ENCODE peak calls at places on chromosomes 5 and 9, in five cellular contexts. O, Z, U, S and G are unnamed samples.

GRCh38 chr5:176186107-176186506 is 52.1 kb upstream of the SIMC1 start:
- DNase-seq in O (no peak), Z (no peak), S (no peak), U (no peak), G (no peak)

GRCh38 chr9:133210202-133210532 is 1.1 kb upstream of the OBP2B start:
- DNase-seq in Z (no peak), U (no peak), O (no peak), S (no peak), G (no peak)

GRCh38 chr5:30387974-30388632 is 805.4 kb upstream of the CDH6 start:
- DNase-seq in O (no peak), Z (no peak), U (no peak), S (no peak), G (no peak)

GRCh38 chr5:159240301-159240870 is 22.7 kb upstream of the UBLCP1 start:
- DNase-seq in O (peak; percentile 65), U (no peak), S (no peak), Z (no peak), G (peak; percentile 68)

GRCh38 chr5:73902327-73903051 is 276.5 kb downstream of the ARHGEF28 start:
- DNase-seq in O (peak; percentile 41), S (peak; percentile 85), U (peak; percentile 53), Z (no peak), G (peak; percentile 82)

GRCh38 chr5:73373814-73374510 is 74.6 kb downstream of the FOXD1 start:
- DNase-seq in O (no peak), Z (no peak), S (peak; percentile 21), U (no peak), G (peak; percentile 48)

GRCh38 chr5:141521244-141521781 is 32.4 kb downstream of the PCDHGC5 start:
- DNase-seq in O (peak; percentile 74), S (no peak), Z (no peak), U (no peak), G (peak; percentile 98)

GRCh38 chr5:135955525-135955924 is 742 bp upstream of the LECT2 start:
- DNase-seq in S (no peak), U (no peak), O (no peak), Z (no peak), G (no peak)

GRCh38 chr9:21964925-21965385 is 29.2 kb downstream of the CDKN2A start:
- DNase-seq in O (no peak), S (no peak), Z (no peak), U (peak; percentile 61), G (peak; percentile 88)

GRCh38 chr5:50958852-50959457 is 292.5 kb downstream of the PARP8 start:
- DNase-seq in S (peak; percentile 57), U (no peak), Z (no peak), O (peak; percentile 19), G (peak; percentile 69)

GRCh38 chr9:95511952-95512750 is 4.6 kb downstream of the PTCH1 start:
- DNase-seq in S (peak; percentile 70), O (no peak), U (no peak), Z (peak; percentile 62), G (peak; percentile 17)